ENCODE peak calls at places on chromosomes 4 and X, in four cellular contexts. W, V, N and O are unnamed samples.

GRCh38 chrX:19334945-19335626 is 8.6 kb upstream of the PDHA1 start:
- DNase-seq in W (peak; percentile 79), N (no peak), V (peak; percentile 46), O (peak; percentile 46)

GRCh38 chr4:119025440-119025839 is 110.2 kb upstream of the MYOZ2 start:
- DNase-seq in N (peak; percentile 38), V (no peak), W (no peak), O (no peak)

GRCh38 chr4:89427765-89428164 is 120.2 kb upstream of the GPRIN3 start:
- DNase-seq in V (no peak), W (no peak), N (no peak), O (no peak)

GRCh38 chrX:115966920-115967319 is 203.6 kb upstream of the AGTR2 start:
- DNase-seq in V (peak; percentile 4), N (no peak), W (no peak), O (no peak)

GRCh38 chr4:38095691-38096090 is 135.5 kb downstream of the PTTG2 start:
- DNase-seq in V (no peak), W (no peak), N (no peak), O (no peak)

GRCh38 chrX:46574941-46575381 is 1.4 kb downstream of the CHST7 start:
- DNase-seq in V (peak; percentile 45), N (no peak), W (peak; percentile 13), O (peak; percentile 39)

GRCh38 chrX:14943963-14944362 is 70.7 kb downstream of the MOSPD2 start:
- DNase-seq in V (no peak), N (no peak), W (no peak), O (no peak)

GRCh38 chrX:119870626-119871131 is 854 bp downstream of the RNF113A start:
- DNase-seq in W (peak; percentile 55), V (no peak), N (no peak), O (no peak)

GRCh38 chr4:101081695-101082369 is 265.5 kb downstream of the PPP3CA start:
- DNase-seq in W (no peak), N (no peak), V (no peak), O (no peak)

GRCh38 chr4:183326853-183327252 is 4.6 kb upstream of the CLDN24 start:
- DNase-seq in W (no peak), N (no peak), V (no peak), O (no peak)

GRCh38 chrX:136353519-136354095 is 52.8 kb downstream of the ADGRG4 start:
- DNase-seq in V (no peak), N (no peak), W (no peak), O (no peak)

GRCh38 chr4:98677799-98678198 is 19.4 kb upstream of the TSPAN5 start:
- DNase-seq in V (no peak), N (no peak), W (no peak), O (no peak)

GRCh38 chr4:150164956-150165355 is 86.7 kb downstream of the DCLK2 start:
- DNase-seq in V (no peak), W (no peak), N (no peak), O (no peak)

GRCh38 chr4:102308032-102308799 is 37.1 kb downstream of the SLC39A8 start:
- DNase-seq in W (peak; percentile 73), V (no peak), N (no peak), O (no peak)

GRCh38 chr4:65227628-65228027 is 442.7 kb downstream of the EPHA5 start:
- DNase-seq in N (no peak), W (no peak), V (no peak), O (no peak)

GRCh38 chr4:169618986-169619385 is 1.4 kb upstream of the CLCN3 start:
- DNase-seq in N (no peak), V (no peak), W (no peak), O (no peak)

GRCh38 chrX:107674480-107675364 is 46.4 kb downstream of the PRPS1 start:
- DNase-seq in V (peak; percentile 16), N (no peak), W (peak; percentile 11), O (no peak)

DNA sequence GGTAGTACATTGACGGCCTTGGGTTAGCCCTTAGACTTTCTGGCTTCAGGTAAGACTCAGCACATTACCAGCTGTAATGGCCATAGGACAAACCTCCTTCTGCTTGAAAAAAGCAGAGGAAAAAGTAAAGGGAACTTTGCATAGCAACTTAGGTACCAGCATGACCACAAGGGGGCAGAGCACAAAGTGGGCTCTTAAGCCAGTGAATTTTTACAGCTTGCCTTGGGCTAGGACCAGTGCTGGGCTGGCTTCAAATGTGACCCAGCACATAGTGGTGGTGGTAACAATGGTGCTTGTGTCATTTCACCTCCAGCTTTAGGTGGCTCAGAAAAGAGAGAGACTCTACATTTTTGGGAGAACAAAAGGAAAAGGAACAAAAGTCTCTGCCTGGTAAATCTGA is 66.1 kb downstream of the KLHL4 start:
- DNase-seq in W (peak; percentile 0), N (no peak), V (no peak), O (no peak)
- TF ChIP-seq CTCF in W (peak; percentile 49), N (peak; percentile 55), V (peak; percentile 30), O (peak; percentile 62)

GRCh38 chr4:161952382-161952781 is 211.4 kb downstream of the FSTL5 start:
- DNase-seq in V (no peak), W (no peak), N (no peak), O (no peak)
- TF ChIP-seq CTCF in V (no peak), W (peak; percentile 17), N (no peak), O (peak; percentile 26)

GRCh38 chr4:167020410-167020809 is 213.9 kb downstream of the SPOCK3 start:
- DNase-seq in V (no peak), W (peak; percentile 4), N (no peak), O (no peak)
- TF ChIP-seq CTCF in V (peak; percentile 20), W (peak; percentile 53), N (peak; percentile 36), O (peak; percentile 41)

GRCh38 chr4:55435136-55435535 is 39.4 kb downstream of the TMEM165 start:
- DNase-seq in V (no peak), N (no peak), W (no peak), O (no peak)
- TF ChIP-seq CTCF in V (no peak), N (peak; percentile 30), W (no peak), O (peak; percentile 33)

GRCh38 chr4:94277539-94277938 is 65.1 kb downstream of the HPGDS start:
- DNase-seq in W (no peak), V (no peak), N (no peak), O (no peak)
- TF ChIP-seq CTCF in W (no peak), V (no peak), N (no peak), O (no peak)

GRCh38 chr4:42348692-42349091 is 48.6 kb upstream of the SHISA3 start:
- DNase-seq in N (no peak), W (no peak), V (no peak), O (no peak)
- TF ChIP-seq CTCF in N (no peak), W (no peak), V (no peak), O (no peak)